ENCODE peak calls at places on chromosomes 16 and 17, in eight cellular contexts. T is stimulated activated CD4-positive, alpha-beta T cell treated with anti-CD3 and anti-CD28 coated beads, Interleukin-2, amount 100 ng/mL, for 48 hours; Z is AG10803; P is activated naive CD8-positive, alpha-beta T cell treated with anti-CD3 and anti-CD28 coated beads, Interleukin-2, amount 50 U/mL, for 24 hours; I is HS-5; S is GM19239; V is NCI-H187; R is omental fat pad. Q is an unnamed sample.

GRCh38 chr16:81703177-81704155 is 75.6 kb upstream of the PLCG2 start:
- DNase-seq in T (no peak), Z (peak), P (no peak), I (no peak), S (no peak), V (no peak), R (no peak), Q (peak)

GRCh38 chr16:48492131-48492530 is 106.9 kb upstream of the SIAH1 start:
- DNase-seq in T (no peak), Z (peak), P (no peak), I (no peak), S (no peak), V (no peak), R (no peak), Q (no peak)

GRCh38 chr16:78609542-78610253 is 510.2 kb downstream of the WWOX start:
- DNase-seq in T (no peak), Z (no peak), P (no peak), I (no peak), S (no peak), V (no peak), R (no peak), Q (no peak)

GRCh38 chr16:58009856-58010416 is 8.7 kb downstream of the USB1 start:
- DNase-seq in T (no peak), Z (no peak), P (no peak), I (no peak), S (no peak), V (no peak), R (no peak), Q (no peak)

GRCh38 chr17:50469005-50469605 is 425 bp upstream of the CHAD start:
- DNase-seq in T (no peak), Z (no peak), P (no peak), I (no peak), S (no peak), V (no peak), R (no peak), Q (no peak)

GRCh38 chr16:31421587-31421986 is 6.6 kb downstream of the COX6A2 start:
- DNase-seq in T (peak), Z (no peak), P (peak), I (no peak), S (no peak), V (no peak), R (no peak), Q (no peak)

GRCh38 chr17:72839086-72839728 is 253.3 kb downstream of the SLC39A11 start:
- DNase-seq in T (no peak), Z (no peak), P (no peak), I (no peak), S (no peak), V (no peak), R (no peak), Q (no peak)

GRCh38 chr17:28071891-28072606 is 29.6 kb downstream of the NLK start:
- DNase-seq in T (no peak), Z (no peak), P (no peak), I (no peak), S (no peak), V (no peak), R (no peak), Q (no peak)

GRCh38 chr17:45248132-45248936 is 13.6 kb downstream of the SPATA32 start:
- DNase-seq in T (peak), Z (no peak), P (peak), I (no peak), S (peak), V (no peak), R (no peak), Q (no peak)

GRCh38 chr17:16943541-16944333 is 28.2 kb downstream of the TNFRSF13B start:
- DNase-seq in T (no peak), Z (no peak), P (no peak), I (no peak), S (no peak), V (no peak), R (no peak), Q (no peak)

GRCh38 chr17:44396946-44397345 is 7.5 kb upstream of the ITGA2B start:
- DNase-seq in T (no peak), Z (no peak), P (no peak), I (no peak), S (no peak), V (no peak), R (no peak), Q (no peak)

GRCh38 chr16:51392651-51393187 is 241.6 kb upstream of the SALL1 start:
- DNase-seq in T (no peak), Z (peak), P (no peak), I (no peak), S (no peak), V (no peak), R (no peak), Q (no peak)

GRCh38 chr17:50479522-50480141 is 972 bp downstream of the RSAD1 start:
- DNase-seq in T (peak), Z (peak), P (peak), I (peak), S (peak), V (no peak), R (no peak), Q (no peak)